ENCODE peak calls at places on chromosome 5, in five cellular contexts. G is neuronal stem cell, U is H9, E is H1, O is mesenchymal stem cell. P is an unnamed sample.

GRCh38 chr5:62562867-62563266 is 15.8 kb upstream of the LRRC70 start:
- DNase-seq in G (no peak), U (no peak), E (no peak), O (no peak), P (peak)

GRCh38 chr5:138305797-138306196 is 25.8 kb downstream of the CDC25C start:
- DNase-seq in G (no peak), U (no peak), E (no peak), O (no peak), P (no peak)

GRCh38 chr5:89204766-89205165 is 321.8 kb upstream of the MEF2C start:
- DNase-seq in G (no peak), U (no peak), E (no peak), O (no peak), P (no peak)

GRCh38 chr5:140000332-140000731 is 42.8 kb downstream of the NRG2 start:
- DNase-seq in G (no peak), U (no peak), E (no peak), O (no peak), P (no peak)

GRCh38 chr5:157295247-157295646 is 29.3 kb downstream of the CYFIP2 start:
- DNase-seq in G (no peak), U (no peak), E (no peak), O (no peak), P (no peak)

GRCh38 chr5:33441241-33441844 is 578 bp downstream of the TARS1 start:
- DNase-seq in G (no peak), U (no peak), E (no peak), O (no peak), P (peak)

GRCh38 chr5:78974011-78974410 is 11.1 kb downstream of the ARSB start:
- DNase-seq in G (no peak), U (no peak), E (no peak), O (peak), P (no peak)

GRCh38 chr5:69091771-69092170 is 2.0 kb upstream of the SLC30A5 start:
- DNase-seq in G (no peak), U (no peak), E (no peak), O (no peak), P (no peak)

GRCh38 chr5:126351138-126351537 is 72.1 kb upstream of the GRAMD2B start:
- DNase-seq in G (no peak), U (no peak), E (no peak), O (peak), P (no peak)

GRCh38 chr5:154593091-154593490 is 115.1 kb upstream of the HAND1 start:
- DNase-seq in G (no peak), U (no peak), E (no peak), O (peak), P (no peak)

GRCh38 chr5:170636836-170637477 is 133.1 kb downstream of the KCNIP1 start:
- DNase-seq in G (no peak), U (peak), E (no peak), O (no peak), P (no peak)

GRCh38 chr5:82707741-82708140 is 369.5 kb downstream of the TMEM167A start:
- DNase-seq in G (no peak), U (no peak), E (no peak), O (no peak), P (no peak)

GRCh38 chr5:92674322-92674721 is 906.7 kb downstream of the NR2F1-AS1 start:
- DNase-seq in G (peak), U (no peak), E (no peak), O (no peak), P (no peak)

GRCh38 chr5:16853511-16853910 is 82.6 kb downstream of the MYO10 start:
- DNase-seq in G (no peak), U (no peak), E (no peak), O (no peak), P (no peak)

GRCh38 chr5:123422433-123423277 is 548 bp downstream of the CEP120 start:
- DNase-seq in G (peak), U (no peak), E (no peak), O (peak), P (no peak)

GRCh38 chr5:1130218-1130946 is 18.5 kb upstream of the SLC12A7 start:
- DNase-seq in G (no peak), U (peak), E (no peak), O (no peak), P (no peak)

GRCh38 chr5:139562847-139563246 is 1.7 kb downstream of the UBE2D2 start:
- DNase-seq in G (no peak), U (no peak), E (no peak), O (no peak), P (no peak)

GRCh38 chr5:169610606-169611005 is 26.5 kb upstream of the DOCK2 start:
- DNase-seq in G (no peak), U (no peak), E (no peak), O (no peak), P (peak)

GRCh38 chr5:27144456-27144855 is 106.1 kb upstream of the CDH9 start:
- DNase-seq in G (no peak), U (no peak), E (no peak), O (no peak), P (no peak)

GRCh38 chr5:106205916-106206571 is 1464.7 kb downstream of the EFNA5 start:
- DNase-seq in G (no peak), U (no peak), E (no peak), O (no peak), P (no peak)

GRCh38 chr5:11177993-11178711 is 417.1 kb upstream of the DAP start:
- DNase-seq in G (no peak), U (no peak), E (no peak), O (no peak), P (no peak)

GRCh38 chr5:139064613-139065012 is 133.6 kb downstream of the SIL1 start:
- DNase-seq in G (no peak), U (no peak), E (no peak), O (no peak), P (no peak)

GRCh38 chr5:50535393-50535792 is 94.3 kb upstream of the EMB start:
- DNase-seq in G (no peak), U (no peak), E (no peak), O (no peak), P (no peak)

GRCh38 chr5:137491121-137491520 is 8.0 kb downstream of the SPOCK1 start:
- DNase-seq in G (no peak), U (no peak), E (no peak), O (no peak), P (no peak)

GRCh38 chr5:127812570-127812969 is 109.4 kb downstream of the CCDC192 start:
- DNase-seq in G (no peak), U (no peak), E (no peak), O (no peak), P (peak)
- H3K23ac ChIP-seq in G (no peak), U (no peak), E (no peak), O (no peak), P (no peak)

GRCh38 chr5:172776235-172776594 is 5.2 kb upstream of the DUSP1 start:
- DNase-seq in G (no peak), U (no peak), E (no peak), O (no peak), P (no peak)
- H2BK12ac ChIP-seq in G (no peak), U (no peak), E (no peak), O (no peak), P (no peak)

GRCh38 chr5:141512390-141513020 is 23.6 kb downstream of the PCDHGC5 start:
- DNase-seq in G (peak), U (peak), E (peak), O (peak), P (peak)
- H3K9ac ChIP-seq in G (peak), U (peak), E (no peak), O (peak), P (peak)

GRCh38 chr5:108753331-108753730 is 5.6 kb downstream of the FER start:
- DNase-seq in G (no peak), U (no peak), E (no peak), O (no peak), P (no peak)

GRCh38 chr5:108748010-108748353 is 285 bp downstream of the FER start:
- DNase-seq in G (no peak), U (no peak), E (no peak), O (no peak), P (no peak)

GRCh38 chr5:108747111-108748009 is at the start of gene FER:
- DNase-seq in G (no peak), U (no peak), E (no peak), O (peak), P (peak)

GRCh38 chr5:108748354-108749129 is 845 bp downstream of the FER start:
- DNase-seq in G (peak), U (peak), E (peak), O (peak), P (peak)

GRCh38 chr5:108749130-108749861 is 1.6 kb downstream of the FER start:
- DNase-seq in G (no peak), U (no peak), E (no peak), O (peak), P (peak)
- H3K23ac ChIP-seq in G (no peak), U (no peak), E (no peak), O (no peak), P (no peak)

GRCh38 chr5:55829956-55830355 is 21.2 kb upstream of the IL31RA start:
- DNase-seq in G (no peak), U (no peak), E (no peak), O (no peak), P (no peak)
- H2BK12ac ChIP-seq in G (no peak), U (no peak), E (no peak), O (no peak), P (no peak)

DNA sequence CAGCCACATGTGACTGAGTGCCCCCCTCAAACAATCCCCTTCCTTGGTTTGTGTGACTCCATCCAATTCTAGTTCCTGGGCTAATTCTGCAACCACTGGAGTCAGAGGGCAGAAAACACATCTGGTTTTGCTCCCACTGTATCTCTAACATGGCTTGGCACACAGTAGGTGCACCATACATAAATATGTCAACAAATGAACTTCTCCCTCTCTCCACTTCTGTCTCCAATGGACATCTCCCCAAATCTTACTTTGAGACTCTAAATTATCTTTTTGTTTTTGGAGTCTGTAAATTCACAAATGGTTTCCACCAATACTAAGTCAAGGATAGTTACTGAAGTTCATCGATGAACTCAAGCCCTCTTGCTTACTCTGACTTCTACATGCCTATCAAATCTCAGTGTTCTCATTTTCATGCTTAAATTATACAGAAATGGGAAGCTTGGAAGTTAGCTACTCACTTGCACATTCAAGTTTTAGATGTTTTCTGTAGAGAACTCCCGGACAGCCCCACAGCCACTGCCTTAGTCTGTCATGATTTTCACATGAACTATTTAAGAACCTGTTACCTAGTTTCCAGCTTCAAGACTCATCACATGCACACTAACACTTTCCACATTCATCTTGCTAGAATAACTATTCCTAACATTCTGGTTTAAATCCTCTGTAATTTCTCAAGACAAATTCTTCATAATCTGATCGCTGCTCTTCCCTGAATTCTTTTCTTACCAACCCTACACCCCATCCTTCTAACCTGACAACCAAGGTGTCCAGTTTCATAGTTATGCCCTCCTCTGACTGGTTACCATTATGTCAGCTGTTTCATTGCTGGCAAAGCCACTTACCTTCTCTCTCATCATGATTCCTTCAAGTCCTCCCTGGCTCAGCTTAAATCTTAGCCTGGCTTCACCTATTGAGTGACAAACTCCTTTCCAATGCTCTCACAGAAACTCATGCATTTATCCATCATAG is 6.0 kb downstream of the RPL37 start:
- DNase-seq in G (no peak), U (no peak), E (no peak), O (no peak), P (no peak)
- H3K9ac ChIP-seq in G (no peak), U (no peak), E (no peak), O (peak), P (no peak)

DNA sequence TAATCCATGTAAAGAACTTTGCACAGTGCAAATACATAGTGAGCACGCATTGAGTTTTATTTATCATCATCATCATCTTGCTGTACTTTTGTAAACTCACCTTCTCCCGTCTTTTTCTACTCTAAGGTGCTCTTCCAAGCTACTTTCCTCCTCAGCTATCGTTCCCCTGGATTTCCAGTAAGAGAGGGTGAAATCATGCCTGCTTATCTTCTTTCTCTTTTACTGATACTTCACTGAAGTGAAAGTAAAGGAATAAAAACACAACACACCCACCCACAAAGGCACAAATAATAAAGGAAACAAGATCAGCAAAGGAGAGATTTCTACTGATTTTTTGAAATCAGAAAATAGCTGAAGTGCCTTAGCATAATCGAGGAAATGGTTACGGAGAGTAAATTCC is 509.9 kb downstream of the RAB3C start:
- DNase-seq in G (no peak), U (no peak), E (no peak), O (no peak), P (no peak)
- H3K23ac ChIP-seq in G (no peak), U (no peak), E (no peak), O (no peak), P (no peak)

DNA sequence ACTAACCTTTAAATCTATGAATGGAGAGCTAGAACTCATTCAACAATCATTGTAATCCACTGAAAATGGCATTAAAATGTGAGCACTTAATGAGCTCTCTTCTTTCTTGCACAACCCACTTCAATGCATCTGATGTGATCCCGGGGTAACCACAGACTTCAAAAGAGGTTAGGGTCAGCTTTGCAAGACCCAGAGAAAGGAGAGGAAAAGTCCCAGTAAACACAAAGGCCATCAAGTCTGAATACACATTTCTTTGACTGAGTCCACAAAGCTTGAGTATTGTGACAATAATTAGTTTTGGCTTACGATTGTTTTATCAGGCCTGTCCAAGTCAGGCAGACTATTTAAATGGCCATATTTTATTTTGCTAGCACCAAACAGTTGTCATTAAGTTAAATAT is 148.8 kb upstream of the ZNF608 start:
- DNase-seq in G (peak), U (no peak), E (no peak), O (peak), P (no peak)
- H2BK12ac ChIP-seq in G (no peak), U (no peak), E (no peak), O (no peak), P (no peak)

GRCh38 chr5:143054480-143054941 is 284.3 kb downstream of the ARHGAP26 start:
- DNase-seq in G (no peak), U (no peak), E (no peak), O (no peak), P (no peak)
- H3K9ac ChIP-seq in G (no peak), U (no peak), E (no peak), O (no peak), P (no peak)

DNA sequence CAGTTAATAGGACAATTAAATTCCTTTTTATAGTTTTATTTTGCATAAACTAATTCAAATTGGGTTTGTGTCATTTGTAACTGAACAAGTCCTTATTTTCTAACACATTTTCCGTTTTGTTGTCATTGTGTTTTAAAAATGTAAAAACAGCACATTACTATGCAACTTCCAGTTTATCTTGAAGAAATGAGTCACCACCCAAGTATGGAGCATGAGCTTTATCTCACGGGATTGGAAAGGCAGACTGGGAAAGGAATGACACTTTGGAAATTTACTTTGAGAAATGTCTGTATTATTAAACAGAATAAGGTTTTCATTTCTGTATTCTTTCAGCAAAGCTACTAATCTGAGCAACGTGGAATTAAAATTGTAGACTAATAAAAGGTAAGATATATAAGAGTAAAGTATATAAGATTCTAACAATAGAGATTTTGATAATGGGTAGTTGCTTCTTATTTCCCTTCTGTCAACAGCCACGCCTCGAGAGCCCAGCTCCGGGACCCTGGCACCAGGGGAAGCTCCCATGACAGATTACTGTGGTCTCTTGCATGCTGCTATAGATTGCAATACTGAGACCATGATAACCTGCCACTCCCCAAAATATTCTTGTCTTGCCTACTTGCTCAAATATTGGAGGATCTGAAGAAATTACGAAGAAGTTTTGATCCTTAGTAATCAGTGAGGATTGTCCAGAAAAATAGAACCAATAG is 433.1 kb downstream of the CHSY3 start:
- DNase-seq in G (no peak), U (no peak), E (no peak), O (peak), P (peak)
- H3K23ac ChIP-seq in G (no peak), U (no peak), E (no peak), O (no peak), P (no peak)

P was measured in trophoblast cell.